ENCODE peak calls at places on chromosomes 6 and 20, in four cellular contexts. H is A549, S is IMR-90, O is AG10803. J is an unnamed sample.

GRCh38 chr20:55159230-55159629 is 683.8 kb downstream of the DOK5 start:
- DNase-seq in H (no peak), O (no peak), S (no peak), J (no peak)

GRCh38 chr6:20432692-20433091 is 31.0 kb downstream of the E2F3 start:
- DNase-seq in O (no peak), H (no peak), S (no peak), J (no peak)

GRCh38 chr20:56359212-56360132 is 698 bp downstream of the FAM210B start:
- DNase-seq in O (peak; percentile 69), S (peak; percentile 73), H (peak; percentile 48), J (peak; percentile 82)

GRCh38 chr6:128519931-128520435 is 416 bp downstream of the PTPRK start:
- DNase-seq in H (peak; percentile 25), O (no peak), S (no peak), J (peak; percentile 74)

GRCh38 chr20:10922521-10922920 is 248.7 kb upstream of the JAG1 start:
- DNase-seq in H (peak; percentile 30), O (peak; percentile 25), S (peak; percentile 30), J (no peak)

GRCh38 chr6:69456086-69456485 is 340.7 kb downstream of the LMBRD1 start:
- DNase-seq in S (no peak), H (no peak), O (no peak), J (no peak)

GRCh38 chr6:144149894-144150672 is at the start of gene STX11:
- DNase-seq in S (peak; percentile 29), H (peak; percentile 43), O (peak; percentile 25), J (peak; percentile 38)

GRCh38 chr6:42748241-42748898 is 2.5 kb upstream of the TBCC start:
- DNase-seq in O (no peak), H (no peak), S (no peak), J (peak; percentile 24)

GRCh38 chr6:45710304-45710821 is 305.3 kb downstream of the CLIC5 start:
- DNase-seq in H (peak; percentile 2), O (peak; percentile 16), S (peak; percentile 23), J (peak; percentile 19)

GRCh38 chr6:89146748-89147715 is 1.2 kb downstream of the PM20D2 start:
- DNase-seq in O (peak; percentile 24), S (peak; percentile 65), H (peak; percentile 36), J (peak; percentile 25)

GRCh38 chr6:150198532-150198931 is 55.7 kb downstream of the PPP1R14C start:
- DNase-seq in O (no peak), H (no peak), S (no peak), J (no peak)

GRCh38 chr6:20630136-20630535 is 95.9 kb downstream of the CDKAL1 start:
- DNase-seq in H (no peak), S (no peak), O (no peak), J (no peak)

GRCh38 chr6:138662474-138662873 is 111.1 kb upstream of the CCDC28A start:
- DNase-seq in H (peak; percentile 67), S (peak; percentile 73), O (peak; percentile 34), J (peak; percentile 76)

GRCh38 chr6:117188627-117189201 is 76.6 kb upstream of the VGLL2 start:
- DNase-seq in S (no peak), O (no peak), H (no peak), J (no peak)

GRCh38 chr6:754202-754601 is 61.3 kb upstream of the EXOC2 start:
- DNase-seq in S (no peak), H (no peak), O (no peak), J (no peak)

GRCh38 chr6:25017486-25017885 is 81.7 kb upstream of the RIPOR2 start:
- DNase-seq in H (no peak), O (no peak), S (no peak), J (no peak)

GRCh38 chr6:72422126-72422680 is 199.7 kb upstream of the KCNQ5 start:
- DNase-seq in S (peak; percentile 53), H (no peak), O (peak; percentile 71), J (no peak)

GRCh38 chr20:61919239-61919638 is 146.4 kb downstream of the TAF4 start:
- DNase-seq in S (no peak), O (no peak), H (no peak), J (no peak)

GRCh38 chr6:137494967-137495595 is 887 bp upstream of the OLIG3 start:
- DNase-seq in H (no peak), S (no peak), O (no peak), J (no peak)

GRCh38 chr6:131643262-131643631 is 6.1 kb downstream of the ENPP3 start:
- DNase-seq in O (peak; percentile 13), S (no peak), H (no peak), J (no peak)

GRCh38 chr20:5570031-5570430 is 180.2 kb upstream of the SHLD1 start:
- DNase-seq in S (no peak), O (no peak), H (no peak), J (no peak)
- H3K4me3 ChIP-seq in S (no peak overlapping the region), O (no peak overlapping the region), H (no peak overlapping the region), J (no peak overlapping the region)

DNA sequence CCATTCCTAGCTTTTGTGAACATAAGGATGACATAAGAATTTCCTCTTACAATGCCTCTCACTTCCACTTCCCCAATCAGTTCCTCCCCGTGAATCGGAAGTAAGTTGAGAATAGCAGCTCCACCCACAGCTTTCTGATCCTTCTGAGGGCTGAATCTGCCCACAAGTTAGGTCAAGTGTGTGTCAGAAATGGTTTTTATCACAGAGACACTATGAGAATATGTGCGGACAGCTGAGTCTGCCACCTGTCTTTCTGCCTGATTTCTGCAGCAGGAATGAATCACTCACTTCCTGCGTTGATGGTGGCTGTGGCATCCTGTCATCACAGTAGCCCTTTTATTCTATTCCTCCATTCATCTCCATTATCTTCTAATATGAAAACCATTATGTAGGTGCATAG is 70.2 kb downstream of the RIN2 start:
- DNase-seq in S (peak; percentile 82), H (peak; percentile 71), O (no peak), J (peak; percentile 45)
- TF ChIP-seq CTCF in S (peak; percentile 45), H (peak; percentile 56), O (peak; percentile 27), J (peak; percentile 50)

GRCh38 chr6:157980288-157981131 is 1.2 kb upstream of the SYNJ2 start:
- DNase-seq in H (no peak), S (no peak), O (no peak), J (no peak)
- H3K4me3 ChIP-seq in H (peak overlapping the region; percentile 89), S (no peak overlapping the region), O (peak overlapping the region; percentile 73), J (no peak overlapping the region)

DNA sequence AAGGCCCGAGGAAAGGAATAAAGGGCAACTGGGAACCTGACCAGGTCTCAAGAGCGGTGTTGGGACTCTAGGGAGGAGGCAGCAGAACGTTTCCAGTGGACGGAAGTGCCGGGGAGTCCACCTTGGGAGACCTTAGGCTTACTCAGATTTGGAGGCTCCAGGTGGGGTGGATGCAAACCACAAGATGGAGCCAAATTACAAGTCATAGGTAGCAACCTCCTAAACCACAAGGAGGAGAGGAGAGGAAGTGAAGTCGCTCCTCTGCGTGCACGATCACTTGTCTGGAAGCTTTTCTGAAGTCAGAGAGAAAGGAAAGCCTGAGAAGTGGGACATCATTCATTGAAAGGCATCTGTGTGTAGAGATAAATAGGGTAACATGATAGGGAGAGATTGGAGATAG is 9.3 kb downstream of the HLA-DOA start:
- DNase-seq in S (no peak), O (no peak), H (peak; percentile 46), J (no peak)
- TF ChIP-seq CTCF in S (no peak), O (no peak), H (peak; percentile 12), J (no peak)

GRCh38 chr6:112639436-112639835 is 292.3 kb downstream of the RFPL4B start:
- DNase-seq in H (no peak), O (peak; percentile 89), S (peak; percentile 91), J (peak; percentile 72)
- H3K4me3 ChIP-seq in H (no peak overlapping the region), O (no peak overlapping the region), S (no peak overlapping the region), J (no peak overlapping the region)

GRCh38 chr6:145895802-145896201 is 68.4 kb downstream of the SHPRH start:
- DNase-seq in H (no peak), S (peak; percentile 28), O (peak; percentile 8), J (peak; percentile 29)
- TF ChIP-seq CTCF in H (peak; percentile 25), S (peak; percentile 37), O (peak; percentile 38), J (peak; percentile 38)

DNA sequence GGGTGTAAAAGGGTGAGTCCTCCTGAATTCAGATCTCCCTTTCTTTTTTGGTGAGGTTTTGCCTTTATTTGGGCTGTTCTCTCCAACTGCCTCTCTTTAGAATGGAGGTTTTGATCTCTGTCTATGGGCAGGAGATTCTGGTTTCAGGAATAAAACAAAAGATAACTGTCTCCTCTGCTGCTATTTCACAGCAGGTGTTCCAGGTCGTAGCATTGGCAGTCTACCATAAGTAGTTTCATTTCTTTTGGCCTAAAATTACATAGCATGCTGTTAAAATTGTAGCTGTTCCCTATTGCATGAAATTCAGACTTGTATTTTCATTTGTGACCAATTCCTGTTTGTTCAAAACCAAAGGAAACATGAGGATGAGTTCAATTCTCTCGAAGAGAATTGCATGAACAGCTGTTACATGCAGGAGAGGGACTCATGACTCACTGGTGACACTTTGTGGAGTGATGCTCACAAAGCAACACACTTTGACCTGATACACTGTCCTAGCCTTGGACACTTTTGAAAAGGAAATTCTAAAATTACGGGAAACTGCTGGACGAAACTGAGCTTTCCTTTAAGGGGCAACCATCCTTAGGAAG is 76.8 kb upstream of the SIRPG start:
- DNase-seq in S (no peak), H (peak; percentile 35), O (peak; percentile 20), J (no peak)
- H3K4me3 ChIP-seq in S (no peak overlapping the region), H (no peak overlapping the region), O (no peak overlapping the region), J (no peak overlapping the region)

DNA sequence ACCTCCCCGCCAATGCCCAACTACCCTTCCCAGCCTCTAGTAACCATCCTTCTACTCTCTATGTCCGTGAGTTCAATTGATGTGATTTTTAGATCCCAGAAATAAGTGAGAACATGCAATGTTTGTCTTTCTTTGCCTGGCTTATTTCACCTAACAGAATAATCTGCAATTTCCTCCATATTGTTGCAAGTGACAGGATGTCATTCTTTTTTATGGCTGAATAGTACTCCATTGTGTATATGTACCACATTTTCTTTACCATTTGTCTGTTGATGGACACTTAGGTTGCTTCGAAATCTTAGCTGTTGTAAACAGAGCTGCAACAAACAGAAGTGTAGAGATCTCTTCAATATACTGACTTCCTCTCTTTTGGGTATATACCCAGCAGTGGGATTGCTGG is 65.0 kb downstream of the RNF217 start:
- DNase-seq in S (no peak), O (no peak), H (no peak), J (no peak)
- TF ChIP-seq CTCF in S (no peak), O (no peak), H (no peak), J (no peak)